ENCODE peak calls at places on chromosomes 2 and 18, in four cellular contexts. One of them, this sample, is unnamed.
A peak's percentile ranks its signal among the peaks of the same experiment; 100 is the strongest.

GRCh38 chr18:49584431-49584830 is 22.6 kb downstream of the LIPG start:
- DNase-seq in cardiac fibroblast: no peak
- DNase-seq in NB4: no peak
- DNase-seq in Ammon's horn: no peak
- DNase-seq in this sample: no peak

GRCh38 chr2:26483957-26484565 is 6.1 kb upstream of the OTOF start:
- DNase-seq in cardiac fibroblast: peak; percentile 65
- DNase-seq in NB4: no peak
- DNase-seq in Ammon's horn: no peak
- DNase-seq in this sample: no peak

GRCh38 chr2:3974765-3975164 is 271.4 kb downstream of the DCDC2C start:
- DNase-seq in cardiac fibroblast: no peak
- DNase-seq in Ammon's horn: no peak
- DNase-seq in NB4: no peak
- DNase-seq in this sample: no peak

GRCh38 chr18:8858888-8859511 is 153.6 kb downstream of the MTCL1 start:
- DNase-seq in cardiac fibroblast: peak; percentile 97
- DNase-seq in Ammon's horn: no peak
- DNase-seq in NB4: no peak
- DNase-seq in this sample: no peak

GRCh38 chr2:25417715-25418369 is 76.1 kb upstream of the DNMT3A start:
- DNase-seq in Ammon's horn: no peak
- DNase-seq in cardiac fibroblast: no peak
- DNase-seq in NB4: peak; percentile 15
- DNase-seq in this sample: no peak

GRCh38 chr2:145156199-145156598 is 636.3 kb upstream of the ZEB2 start:
- DNase-seq in NB4: no peak
- DNase-seq in cardiac fibroblast: no peak
- DNase-seq in Ammon's horn: no peak
- DNase-seq in this sample: no peak

GRCh38 chr2:26244479-26245230 is at the start of the genes HADHA and HADHB:
- DNase-seq in cardiac fibroblast: peak; percentile 95
- DNase-seq in NB4: peak; percentile 98
- DNase-seq in Ammon's horn: peak; percentile 93
- DNase-seq in this sample: peak; percentile 63

GRCh38 chr2:189408294-189408693 is 33.0 kb upstream of the WDR75 start:
- DNase-seq in NB4: no peak
- DNase-seq in cardiac fibroblast: no peak
- DNase-seq in Ammon's horn: no peak
- DNase-seq in this sample: no peak

GRCh38 chr2:27356056-27356381 is 545 bp downstream of the GTF3C2 start:
- DNase-seq in cardiac fibroblast: peak; percentile 63
- DNase-seq in NB4: peak; percentile 89
- DNase-seq in Ammon's horn: peak; percentile 16
- DNase-seq in this sample: no peak

GRCh38 chr2:111671426-111672150 is 212.4 kb downstream of the ANAPC1 start:
- DNase-seq in NB4: no peak
- DNase-seq in cardiac fibroblast: peak; percentile 63
- DNase-seq in Ammon's horn: no peak
- DNase-seq in this sample: no peak

GRCh38 chr18:27863780-27864430 is 313.0 kb downstream of the CDH2 start:
- DNase-seq in Ammon's horn: no peak
- DNase-seq in NB4: no peak
- DNase-seq in cardiac fibroblast: no peak
- DNase-seq in this sample: no peak

GRCh38 chr2:232511336-232511863 is 8.8 kb upstream of the PRSS56 start:
- DNase-seq in NB4: no peak
- DNase-seq in cardiac fibroblast: no peak
- DNase-seq in Ammon's horn: no peak
- DNase-seq in this sample: no peak

GRCh38 chr2:134664051-134664450 is 54.7 kb downstream of the TMEM163 start:
- DNase-seq in NB4: no peak
- DNase-seq in Ammon's horn: no peak
- DNase-seq in cardiac fibroblast: no peak
- DNase-seq in this sample: no peak

GRCh38 chr2:238498691-238499295 is 72.1 kb downstream of the ASB1 start:
- DNase-seq in NB4: no peak
- DNase-seq in cardiac fibroblast: no peak
- DNase-seq in Ammon's horn: no peak
- DNase-seq in this sample: no peak

GRCh38 chr2:54983345-54984235 is 66.7 kb downstream of the RTN4 start:
- DNase-seq in NB4: no peak
- DNase-seq in cardiac fibroblast: peak; percentile 26
- DNase-seq in Ammon's horn: no peak
- DNase-seq in this sample: peak; percentile 58

GRCh38 chr2:31337197-31337596 is 77.3 kb downstream of the XDH start:
- DNase-seq in cardiac fibroblast: no peak
- DNase-seq in Ammon's horn: no peak
- DNase-seq in NB4: no peak
- DNase-seq in this sample: no peak

This sample was measured in COLO829.